ENCODE peak calls at places on chromosome 1, in six cellular contexts. T, Y, L, M, E and R are unnamed samples.
A peak's percentile ranks its signal among the peaks of the same experiment; 100 is the strongest.

GRCh38 chr1:149884433-149885363 is 14.7 kb upstream of the BOLA1 start:
- DNase-seq in T (no peak), Y (no peak), L (no peak), M (no peak), E (no peak), R (peak; percentile 16)

GRCh38 chr1:118948351-118948750 is 39.8 kb downstream of the TBX15 start:
- DNase-seq in T (no peak), Y (no peak), L (no peak), M (no peak), E (no peak), R (no peak)

GRCh38 chr1:21916447-21917240 is 20.5 kb downstream of the HSPG2 start:
- DNase-seq in T (no peak), Y (no peak), L (no peak), M (no peak), E (no peak), R (no peak)

GRCh38 chr1:89573410-89573809 is 48.8 kb downstream of the LRRC8B start:
- DNase-seq in T (no peak), Y (no peak), L (no peak), M (no peak), E (no peak), R (no peak)

GRCh38 chr1:22808186-22808845 is 97.7 kb downstream of the EPHB2 start:
- DNase-seq in T (peak; percentile 51), Y (no peak), L (no peak), M (no peak), E (no peak), R (no peak)

GRCh38 chr1:23111600-23112535 is 56.8 kb downstream of the LUZP1 start:
- DNase-seq in T (no peak), Y (no peak), L (no peak), M (no peak), E (no peak), R (no peak)

GRCh38 chr1:81424056-81424455 is 376.7 kb upstream of the ADGRL2 start:
- DNase-seq in T (no peak), Y (peak; percentile 33), L (no peak), M (no peak), E (no peak), R (no peak)

GRCh38 chr1:177172866-177173265 is 2.1 kb downstream of the BRINP2 start:
- DNase-seq in T (no peak), Y (no peak), L (no peak), M (no peak), E (no peak), R (no peak)

GRCh38 chr1:232562855-232563510 is 67.0 kb downstream of the SIPA1L2 start:
- DNase-seq in T (no peak), Y (no peak), L (no peak), M (no peak), E (no peak), R (no peak)

GRCh38 chr1:230282157-230282556 is 144.0 kb downstream of the PGBD5 start:
- DNase-seq in T (no peak), Y (no peak), L (peak; percentile 7), M (peak; percentile 17), E (no peak), R (no peak)

GRCh38 chr1:89125571-89126233 is at the start of gene GBP2:
- DNase-seq in T (peak; percentile 45), Y (no peak), L (no peak), M (no peak), E (no peak), R (no peak)

GRCh38 chr1:117609471-117609911 is 3.6 kb downstream of the TENT5C start:
- DNase-seq in T (no peak), Y (no peak), L (peak; percentile 62), M (no peak), E (no peak), R (no peak)

GRCh38 chr1:172670791-172671190 is 11.9 kb downstream of the FASLG start:
- DNase-seq in T (no peak), Y (no peak), L (no peak), M (no peak), E (no peak), R (no peak)

GRCh38 chr1:232627645-232628334 is 2.1 kb downstream of the SIPA1L2 start:
- DNase-seq in T (no peak), Y (peak; percentile 42), L (no peak), M (no peak), E (no peak), R (no peak)

DNA sequence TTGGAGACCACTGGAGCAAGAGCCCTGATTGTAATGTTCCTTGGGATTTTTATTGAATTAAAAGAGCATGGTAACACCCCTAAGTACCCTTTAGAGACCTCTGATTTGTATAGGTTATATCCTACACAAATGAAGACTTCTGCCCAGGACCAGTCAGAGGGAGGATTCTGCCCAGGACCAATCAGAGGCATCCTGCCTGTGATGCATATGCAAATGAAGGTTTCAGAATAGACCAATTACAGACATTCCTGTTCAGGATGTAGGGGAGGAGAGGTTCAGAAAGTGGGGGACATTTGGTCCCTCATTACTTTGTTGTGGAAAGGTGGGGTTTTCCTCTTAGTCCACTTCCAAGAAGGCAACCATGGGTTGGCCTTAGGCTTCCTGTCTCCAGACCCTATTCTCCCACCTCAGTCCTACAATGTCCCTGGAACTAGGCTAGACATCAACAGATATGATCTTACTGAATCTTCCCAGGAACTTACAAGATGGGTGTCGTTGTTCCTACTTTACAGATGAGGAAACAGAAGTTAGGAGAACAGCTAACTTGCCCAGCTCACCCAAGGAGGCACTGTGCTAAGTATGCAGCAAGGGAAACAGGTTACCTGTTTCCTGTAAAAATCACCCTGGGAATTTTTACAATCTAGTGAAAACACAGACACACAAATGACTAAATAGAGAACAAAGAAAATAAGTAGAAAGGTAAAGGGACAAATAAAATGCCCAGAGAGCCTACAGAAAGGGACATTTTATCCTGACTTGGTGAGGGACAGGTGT is 36.8 kb upstream of the SFPQ start:
- DNase-seq in T (no peak), Y (no peak), L (no peak), M (no peak), E (no peak), R (no peak)
- TF ChIP-seq CTCF in T (no peak), Y (no peak), L (no peak), M (no peak), E (no peak), R (no peak)

DNA sequence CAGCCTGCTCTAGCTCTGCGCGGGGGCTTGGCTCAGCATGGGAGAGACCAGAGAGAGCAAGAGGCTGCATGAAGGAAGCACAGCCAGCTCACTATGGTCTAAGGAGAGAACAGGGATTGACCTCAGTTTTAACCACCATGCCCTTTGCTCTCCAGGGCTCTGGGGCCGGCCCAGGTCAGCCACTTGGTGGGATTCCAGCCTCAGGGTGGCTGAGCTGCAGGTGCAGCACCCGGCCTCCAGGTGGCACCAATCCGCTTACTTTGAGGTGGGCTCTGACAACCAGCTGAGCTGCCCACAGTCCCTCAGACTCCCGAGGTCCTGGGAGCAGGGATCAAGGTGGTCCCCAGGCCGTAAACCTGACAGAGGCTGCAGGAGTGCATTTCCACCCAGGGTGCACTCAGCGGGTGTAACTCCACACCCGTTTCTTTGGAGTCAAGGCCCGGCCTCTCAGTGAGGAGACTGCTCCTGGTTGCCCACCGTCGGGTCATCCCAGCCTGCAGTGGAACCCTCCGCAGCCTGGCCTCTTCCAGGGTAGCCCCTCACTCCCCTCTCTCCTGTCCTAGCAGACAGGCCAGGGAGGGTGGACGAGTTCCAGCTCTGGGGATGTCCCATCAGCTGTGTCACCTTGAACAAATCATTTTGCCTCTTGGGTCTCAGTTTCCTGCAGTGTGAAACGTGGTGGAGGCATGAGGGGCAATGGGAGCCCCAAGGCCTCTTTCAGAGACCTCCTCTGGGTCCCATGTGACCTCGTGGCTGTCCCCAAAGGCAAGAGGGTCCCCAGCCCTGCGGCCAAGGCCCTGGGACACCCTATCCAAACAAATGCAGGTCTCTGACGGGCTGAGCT is 607 bp upstream of the LGR6 start:
- DNase-seq in T (no peak), Y (peak; percentile 80), L (peak; percentile 49), M (peak; percentile 78), E (no peak), R (no peak)
- H3K4me3 ChIP-seq in T (no peak overlapping the region), Y (peak overlapping the region; percentile 18), L (no peak overlapping the region), M (peak overlapping the region; percentile 26), E (no peak overlapping the region), R (no peak overlapping the region)

GRCh38 chr1:53087332-53088285 is 25.6 kb downstream of the PODN start:
- DNase-seq in T (no peak), Y (peak; percentile 39), L (no peak), M (no peak), E (no peak), R (no peak)
- TF ChIP-seq CTCF in T (no peak), Y (no peak), L (no peak), M (no peak), E (no peak), R (no peak)

GRCh38 chr1:1407957-1408318 is 845 bp upstream of the MRPL20 start:
- DNase-seq in T (no peak), Y (no peak), L (no peak), M (no peak), E (no peak), R (no peak)
- H3K4me3 ChIP-seq in T (peak overlapping the region; percentile 87), Y (peak overlapping the region; percentile 72), L (peak overlapping the region; percentile 88), M (peak overlapping the region; percentile 99), E (peak overlapping the region; percentile 98), R (peak overlapping the region; percentile 95)

DNA sequence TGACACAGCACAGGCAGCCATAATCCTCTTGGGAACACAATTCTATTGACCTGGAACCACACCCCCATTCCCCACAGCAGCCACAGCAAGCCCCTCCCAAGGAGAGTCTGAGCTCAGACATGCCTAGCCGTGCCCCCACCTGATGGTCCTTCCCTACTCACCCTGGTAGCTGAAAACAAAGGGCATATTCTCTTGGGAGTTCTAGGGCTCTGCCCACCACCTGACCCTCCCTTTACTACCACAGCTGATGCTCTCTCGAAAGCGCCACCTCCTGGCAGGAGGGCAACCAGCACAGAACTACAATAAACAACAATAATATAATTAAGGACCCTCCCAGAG is 184.8 kb upstream of the COA6 start:
- DNase-seq in T (no peak), Y (no peak), L (no peak), M (no peak), E (no peak), R (no peak)
- TF ChIP-seq CTCF in T (peak; percentile 30), Y (no peak), L (no peak), M (no peak), E (no peak), R (no peak)

GRCh38 chr1:201648911-201649775 is 110.2 kb downstream of the NAV1 start:
- DNase-seq in T (no peak), Y (peak; percentile 40), L (peak; percentile 62), M (no peak), E (no peak), R (peak; percentile 26)

GRCh38 chr1:201650608-201650933 is 111.6 kb downstream of the NAV1 start:
- DNase-seq in T (no peak), Y (no peak), L (no peak), M (no peak), E (no peak), R (no peak)

GRCh38 chr1:201652180-201652579 is 113.3 kb downstream of the NAV1 start:
- DNase-seq in T (no peak), Y (no peak), L (no peak), M (no peak), E (no peak), R (no peak)

GRCh38 chr1:201648066-201648910 is 109.4 kb downstream of the NAV1 start:
- DNase-seq in T (no peak), Y (peak; percentile 82), L (peak; percentile 53), M (peak; percentile 67), E (no peak), R (no peak)

GRCh38 chr1:201649776-201650607 is 111.1 kb downstream of the NAV1 start:
- DNase-seq in T (no peak), Y (peak; percentile 88), L (peak; percentile 88), M (peak; percentile 88), E (peak; percentile 63), R (peak; percentile 96)
- H3K4me3 ChIP-seq in T (peak overlapping the region; percentile 72), Y (peak overlapping the region; percentile 66), L (peak overlapping the region; percentile 43), M (peak overlapping the region; percentile 60), E (peak overlapping the region; percentile 27), R (peak overlapping the region; percentile 18)